ENCODE peak calls at places on chromosomes 2 and 18, in nine cellular contexts. T is pancreas, B is tibial nerve, K is heart left ventricle, F is tibial artery, C is neural progenitor cell, X is fibroblast of lung, L is stomach, Z is lower lobe of right lung. R is an unnamed sample.
A peak's percentile ranks its signal among the peaks of the same experiment; 100 is the strongest.

GRCh38 chr2:14388724-14389123 is 243.8 kb upstream of the LRATD1 start:
- DNase-seq in Z (no peak), L (no peak), C (no peak), X (no peak), K (no peak), T (no peak), B (no peak), F (no peak), R (no peak)

GRCh38 chr2:3344897-3345296 is 32.7 kb downstream of the EIPR1 start:
- DNase-seq in T (no peak), L (no peak), B (no peak), K (no peak), F (no peak), X (no peak), C (no peak), Z (no peak), R (no peak)

GRCh38 chr18:12767580-12768155 is 64.8 kb downstream of the PSMG2 start:
- DNase-seq in K (no peak), F (no peak), X (no peak), B (no peak), L (no peak), Z (no peak), T (no peak), C (no peak), R (no peak)

GRCh38 chr2:162908567-162908966 is 70.0 kb upstream of the KCNH7 start:
- DNase-seq in L (no peak), K (no peak), Z (no peak), T (no peak), X (no peak), B (no peak), C (peak; percentile 51), F (no peak), R (no peak)

GRCh38 chr2:233414777-233415570 is 60.7 kb downstream of the DGKD start:
- DNase-seq in Z (no peak), F (peak; percentile 79), B (no peak), L (peak; percentile 65), T (no peak), C (no peak), K (peak; percentile 80), X (peak; percentile 79), R (no peak)

GRCh38 chr2:21535826-21536225 is 412.1 kb downstream of the TDRD15 start:
- DNase-seq in T (no peak), K (no peak), Z (no peak), F (no peak), C (no peak), L (no peak), B (no peak), X (no peak), R (no peak)

GRCh38 chr2:207484444-207485391 is 45.0 kb upstream of the CREB1 start:
- DNase-seq in B (no peak), F (no peak), T (no peak), K (no peak), Z (no peak), L (no peak), X (peak; percentile 27), C (no peak), R (no peak)

GRCh38 chr2:173048901-173049661 is 26.6 kb upstream of the MAP3K20 start:
- DNase-seq in Z (no peak), B (peak; percentile 68), F (peak; percentile 89), L (peak; percentile 63), C (no peak), T (peak; percentile 63), X (peak; percentile 98), K (peak; percentile 82), R (peak; percentile 57)

GRCh38 chr18:34600118-34600517 is 110.0 kb upstream of the DTNA start:
- DNase-seq in F (no peak), K (no peak), Z (no peak), T (no peak), L (no peak), C (no peak), B (no peak), X (peak; percentile 40), R (no peak)

GRCh38 chr2:42964444-42965081 is 172.2 kb upstream of the HAAO start:
- DNase-seq in C (no peak), F (peak; percentile 93), Z (peak; percentile 65), K (peak; percentile 89), T (no peak), L (no peak), B (no peak), X (peak; percentile 99), R (peak; percentile 77)

GRCh38 chr2:42962521-42962953 is 170.2 kb upstream of the HAAO start:
- DNase-seq in L (no peak), F (no peak), K (no peak), Z (no peak), B (no peak), C (no peak), X (no peak), T (no peak), R (no peak)

GRCh38 chr2:42963452-42964068 is 171.2 kb upstream of the HAAO start:
- DNase-seq in B (no peak), F (no peak), K (no peak), C (no peak), L (no peak), X (no peak), T (no peak), Z (no peak), R (no peak)

GRCh38 chr2:42965910-42966309 is 173.5 kb upstream of the HAAO start:
- DNase-seq in Z (no peak), L (no peak), X (no peak), K (no peak), C (no peak), T (no peak), F (no peak), B (no peak), R (no peak)

DNA sequence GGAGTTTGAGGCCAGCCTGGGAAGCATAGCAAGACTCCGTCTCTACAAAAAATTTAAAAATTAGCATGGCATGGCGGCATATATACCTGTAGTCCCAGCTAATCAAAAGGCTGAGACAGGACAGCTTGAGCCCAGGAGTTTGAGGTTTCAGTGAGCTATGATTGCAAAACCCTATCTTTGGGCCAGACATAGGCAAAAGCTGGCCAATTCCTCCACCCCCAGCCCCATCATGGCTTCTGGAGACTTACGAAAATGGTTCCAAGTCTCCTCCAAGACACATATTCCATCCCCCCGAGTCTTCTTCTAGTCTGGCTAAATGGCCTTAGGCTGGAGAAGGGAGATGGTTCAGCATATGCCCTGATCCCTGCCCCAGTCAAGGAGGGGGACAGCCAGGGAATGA is 172.8 kb upstream of the HAAO start:
- DNase-seq in C (no peak), Z (no peak), L (no peak), T (no peak), F (no peak), K (no peak), X (peak; percentile 21), B (no peak), R (no peak)
- H3K4me1 ChIP-seq in C (peaks cover 25% of the 10 kb centered on the region), Z (peaks cover 41% of the 10 kb centered on the region), L (peaks cover 13% of the 10 kb centered on the region), T (no peaks in the 10 kb centered on the region), F (no peaks in the 10 kb centered on the region), K (peaks cover 46% of the 10 kb centered on the region), X (peaks cover 45% of the 10 kb centered on the region), B (no peaks in the 10 kb centered on the region), R (peaks cover 83% of the 10 kb centered on the region)

GRCh38 chr2:167191588-167191987 is 303.3 kb downstream of the XIRP2 start:
- DNase-seq in T (no peak), C (no peak), F (no peak), Z (no peak), K (no peak), X (peak; percentile 80), B (no peak), L (no peak), R (no peak)

GRCh38 chr2:167190053-167190452 is 301.8 kb downstream of the XIRP2 start:
- DNase-seq in X (peak; percentile 89), Z (no peak), F (peak; percentile 69), B (no peak), T (peak; percentile 48), L (peak; percentile 58), C (no peak), K (peak; percentile 69), R (no peak)

GRCh38 chr2:167196461-167197252 is 308.4 kb downstream of the XIRP2 start:
- DNase-seq in L (no peak), F (no peak), X (peak; percentile 60), C (peak; percentile 21), B (no peak), K (peak; percentile 72), T (no peak), Z (peak; percentile 45), R (peak; percentile 61)

GRCh38 chr2:167188596-167188967 is 300.3 kb downstream of the XIRP2 start:
- DNase-seq in Z (no peak), T (no peak), C (no peak), X (peak; percentile 8), K (no peak), F (no peak), L (no peak), B (no peak), R (no peak)

DNA sequence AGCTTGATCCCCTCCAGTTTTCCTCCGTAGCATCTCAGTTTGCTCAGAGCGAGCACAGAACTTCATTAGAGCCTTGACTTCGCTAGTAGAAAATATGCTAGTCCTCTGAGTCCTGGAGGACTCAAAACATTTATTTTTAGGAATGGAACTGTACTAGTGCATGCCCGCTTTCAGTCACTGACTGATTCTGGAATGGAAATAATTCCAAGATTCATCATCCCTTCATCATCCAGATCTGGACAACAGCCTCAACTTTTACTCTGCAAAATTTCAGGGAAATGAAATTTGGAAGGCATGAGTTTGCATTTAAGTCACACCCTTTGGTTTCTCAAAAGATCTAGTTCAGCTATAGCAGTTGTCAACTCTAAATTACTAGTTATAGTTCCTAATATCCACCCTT is 304.6 kb downstream of the XIRP2 start:
- DNase-seq in F (no peak), K (no peak), C (no peak), Z (no peak), L (no peak), X (peak; percentile 44), T (no peak), B (no peak), R (no peak)
- H3K4me3 ChIP-seq in F (no peak overlapping the region), K (no peak overlapping the region), C (no peak overlapping the region), Z (no peak overlapping the region), L (no peak overlapping the region), X (peak overlapping the region; percentile 25), T (no peak overlapping the region), B (no peak overlapping the region), R (peak overlapping the region; percentile 55)

DNA sequence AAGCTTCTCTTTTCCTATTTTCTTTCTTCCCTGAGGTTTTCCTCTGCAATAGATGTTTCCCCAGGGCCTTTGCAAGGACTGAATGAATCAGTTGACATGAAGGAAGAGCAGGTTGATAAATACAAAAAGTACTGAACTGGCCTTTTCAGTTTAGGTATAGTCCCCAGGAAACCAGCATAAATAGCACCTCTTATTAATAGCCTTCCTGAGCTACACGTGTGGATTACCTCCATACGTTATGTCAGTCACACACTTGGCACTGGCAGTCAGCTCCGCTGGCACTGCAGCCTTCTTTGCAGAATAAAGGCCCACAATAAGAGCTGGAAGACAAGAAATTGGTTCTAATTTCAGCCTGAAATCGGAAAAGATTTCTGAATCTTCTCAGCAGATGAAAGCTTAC is 60.7 kb downstream of the KCTD18 start:
- DNase-seq in Z (no peak), K (no peak), T (no peak), L (no peak), B (no peak), X (no peak), F (no peak), C (no peak), R (no peak)
- H3K36me3 ChIP-seq in Z (peaks cover 9% of the 10 kb centered on the region), K (peaks cover 6% of the 10 kb centered on the region), T (peaks cover 7% of the 10 kb centered on the region), L (peaks cover 3% of the 10 kb centered on the region), B (peaks cover 46% of the 10 kb centered on the region), X (peaks cover 1% of the 10 kb centered on the region), F (peaks cover 25% of the 10 kb centered on the region), C (no peaks in the 10 kb centered on the region), R (peaks cover 44% of the 10 kb centered on the region)

DNA sequence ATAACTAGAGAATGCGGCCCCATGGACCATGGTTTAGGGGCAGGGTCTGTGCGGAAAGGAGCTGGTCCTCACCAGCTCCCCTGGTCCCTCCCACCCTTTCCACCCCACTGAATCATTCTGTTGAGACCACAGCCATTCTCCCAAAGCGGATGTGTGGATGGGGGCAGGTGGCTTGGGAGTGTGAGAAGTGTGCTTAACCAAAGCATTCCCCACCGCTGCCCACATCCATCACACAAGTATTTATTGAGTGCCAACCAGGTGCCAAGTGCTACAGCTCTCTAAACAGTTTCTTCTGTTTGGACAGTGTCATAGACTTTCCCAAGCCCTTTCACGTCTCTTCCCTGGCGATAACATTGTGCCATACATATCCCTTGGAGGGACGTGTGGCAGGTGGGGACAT is 19.6 kb downstream of the SPEG start:
- DNase-seq in Z (no peak), K (no peak), L (no peak), T (no peak), X (peak; percentile 88), B (no peak), C (no peak), F (no peak), R (no peak)
- H3K4me1 ChIP-seq in Z (no peaks in the 10 kb centered on the region), K (peaks cover 46% of the 10 kb centered on the region), L (peaks cover 1% of the 10 kb centered on the region), T (no peaks in the 10 kb centered on the region), X (peaks cover 21% of the 10 kb centered on the region), B (no peaks in the 10 kb centered on the region), C (peaks cover 21% of the 10 kb centered on the region), F (no peaks in the 10 kb centered on the region), R (peaks cover 33% of the 10 kb centered on the region)